ENCODE peak calls at places on chromosomes 5 and 9, in eight cellular contexts. N, E, D, L, S, X, Y and Q are unnamed samples.

GRCh38 chr5:23208959-23209431 is 298.4 kb upstream of the PRDM9 start:
- DNase-seq in L (peak; percentile 15), D (no peak), E (no peak), S (peak; percentile 30), N (peak; percentile 35), Y (no peak), X (peak; percentile 23), Q (no peak)

GRCh38 chr9:115717298-115717697 is 436.3 kb upstream of the PAPPA start:
- DNase-seq in X (peak; percentile 56), L (no peak), E (no peak), S (no peak), Y (no peak), D (no peak), N (no peak), Q (no peak)

GRCh38 chr5:177496111-177497010 is 1.0 kb downstream of the PDLIM7 start:
- DNase-seq in N (no peak), E (no peak), Y (peak; percentile 95), S (no peak), L (peak; percentile 70), X (peak; percentile 94), D (no peak), Q (no peak)

GRCh38 chr5:56479701-56480304 is 246.7 kb upstream of the ANKRD55 start:
- DNase-seq in S (no peak), N (no peak), Y (peak; percentile 34), D (no peak), X (no peak), E (no peak), L (no peak), Q (peak; percentile 47)

GRCh38 chr9:134193912-134194535 is 29.7 kb upstream of the RNU6ATAC start:
- DNase-seq in S (no peak), Y (no peak), E (no peak), N (no peak), D (no peak), L (peak; percentile 2), X (no peak), Q (peak; percentile 27)

GRCh38 chr9:69174645-69175487 is 789 bp downstream of the TJP2 start:
- DNase-seq in L (no peak), S (no peak), D (no peak), N (no peak), X (peak; percentile 98), E (peak; percentile 28), Y (peak; percentile 99), Q (peak; percentile 17)

GRCh38 chr5:78659114-78659513 is 10.5 kb upstream of the LHFPL2 start:
- DNase-seq in S (no peak), L (no peak), Y (no peak), D (no peak), N (no peak), X (no peak), E (no peak), Q (no peak)

GRCh38 chr5:166088389-166089039 is 2202.9 kb upstream of the WWC1 start:
- DNase-seq in L (no peak), N (no peak), X (no peak), Y (no peak), S (no peak), D (no peak), E (no peak), Q (no peak)

GRCh38 chr9:94999832-95000231 is 273.3 kb downstream of the AOPEP start:
- DNase-seq in X (no peak), L (no peak), N (no peak), Y (no peak), S (no peak), E (no peak), D (no peak), Q (no peak)

GRCh38 chr9:114968710-114969109 is 38.3 kb upstream of the TNFSF8 start:
- DNase-seq in D (no peak), X (peak; percentile 17), E (no peak), S (no peak), L (no peak), Y (peak; percentile 34), N (no peak), Q (no peak)

GRCh38 chr5:122091942-122092600 is 14.0 kb upstream of the LOX start:
- DNase-seq in Y (peak; percentile 83), X (peak; percentile 77), S (no peak), N (no peak), D (no peak), E (no peak), L (no peak), Q (no peak)

GRCh38 chr5:39816111-39816834 is 391.5 kb upstream of the DAB2 start:
- DNase-seq in N (no peak), E (no peak), D (no peak), X (no peak), L (no peak), S (no peak), Y (no peak), Q (no peak)

GRCh38 chr9:132439153-132439552 is 29.1 kb downstream of the CFAP77 start:
- DNase-seq in L (no peak), D (no peak), X (no peak), E (no peak), Y (no peak), S (no peak), N (no peak), Q (no peak)

GRCh38 chr5:98031926-98032325 is 741.5 kb upstream of the RGMB start:
- DNase-seq in L (no peak), E (no peak), S (no peak), X (peak; percentile 9), N (no peak), Y (peak; percentile 15), D (no peak), Q (no peak)

GRCh38 chr9:135950135-135950682 is 11.0 kb downstream of the UBAC1 start:
- DNase-seq in D (no peak), L (no peak), S (no peak), E (no peak), N (no peak), X (no peak), Y (no peak), Q (no peak)

GRCh38 chr9:124197177-124198095 is 60.3 kb upstream of the NEK6 start:
- DNase-seq in N (peak; percentile 87), D (no peak), X (no peak), S (no peak), E (no peak), L (no peak), Y (no peak), Q (peak; percentile 66)

GRCh38 chr9:89542461-89543021 is 44.6 kb upstream of the SEMA4D start:
- DNase-seq in X (no peak), S (no peak), L (no peak), D (peak; percentile 47), Y (no peak), N (no peak), E (no peak), Q (no peak)
- H3K27ac ChIP-seq in X (no peak overlapping the region), S (no peak overlapping the region), L (no peak overlapping the region), D (no peak overlapping the region), Y (no peak overlapping the region), N (no peak overlapping the region), E (no peak overlapping the region), Q (no peak overlapping the region)

DNA sequence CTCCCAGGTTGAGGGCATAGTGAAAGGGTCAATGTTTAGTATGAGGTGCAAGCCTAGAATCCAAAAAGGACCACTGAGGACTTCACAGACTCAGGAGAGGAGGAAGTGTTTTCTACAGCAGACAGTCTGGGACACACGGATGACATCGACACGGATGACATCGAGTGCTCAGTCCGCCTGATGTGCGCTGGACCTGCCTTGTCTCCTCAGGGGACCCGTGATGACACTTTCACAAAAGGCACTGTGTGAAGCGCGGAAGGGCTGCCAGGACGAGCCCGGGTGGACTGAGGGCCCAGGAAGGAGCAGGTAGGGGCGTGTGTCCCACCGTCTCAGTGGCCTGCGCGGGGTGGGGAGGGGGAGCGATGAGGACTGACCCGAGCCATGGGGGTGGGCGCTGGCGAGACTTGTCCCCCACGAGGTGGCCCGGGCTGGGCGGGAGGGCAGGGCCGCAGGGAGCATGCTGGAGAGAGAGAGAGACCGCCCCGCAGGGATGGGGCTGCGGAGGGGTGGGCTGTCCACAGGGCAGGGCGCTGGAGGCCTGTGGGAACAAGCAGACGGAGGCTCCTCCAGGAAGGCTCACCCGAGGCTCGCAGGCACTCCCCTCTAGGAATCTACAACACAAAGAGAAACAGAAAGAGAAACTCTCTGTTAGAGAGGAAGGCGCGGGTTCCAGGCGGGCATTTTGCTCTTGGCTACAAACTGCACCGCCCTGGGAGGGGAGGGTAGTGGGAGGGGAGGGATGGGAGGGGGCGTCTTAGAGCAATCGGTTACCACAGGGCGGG is 54.9 kb downstream of the USP20 start:
- DNase-seq in L (no peak), X (no peak), N (peak; percentile 64), S (no peak), D (peak; percentile 72), E (peak; percentile 38), Y (no peak), Q (peak; percentile 55)
- H3K4me3 ChIP-seq in L (no peak overlapping the region), X (no peak overlapping the region), N (peak overlapping the region; percentile 39), S (no peak overlapping the region), D (peak overlapping the region; percentile 33), E (no peak overlapping the region), Y (no peak overlapping the region), Q (peak overlapping the region; percentile 39)

DNA sequence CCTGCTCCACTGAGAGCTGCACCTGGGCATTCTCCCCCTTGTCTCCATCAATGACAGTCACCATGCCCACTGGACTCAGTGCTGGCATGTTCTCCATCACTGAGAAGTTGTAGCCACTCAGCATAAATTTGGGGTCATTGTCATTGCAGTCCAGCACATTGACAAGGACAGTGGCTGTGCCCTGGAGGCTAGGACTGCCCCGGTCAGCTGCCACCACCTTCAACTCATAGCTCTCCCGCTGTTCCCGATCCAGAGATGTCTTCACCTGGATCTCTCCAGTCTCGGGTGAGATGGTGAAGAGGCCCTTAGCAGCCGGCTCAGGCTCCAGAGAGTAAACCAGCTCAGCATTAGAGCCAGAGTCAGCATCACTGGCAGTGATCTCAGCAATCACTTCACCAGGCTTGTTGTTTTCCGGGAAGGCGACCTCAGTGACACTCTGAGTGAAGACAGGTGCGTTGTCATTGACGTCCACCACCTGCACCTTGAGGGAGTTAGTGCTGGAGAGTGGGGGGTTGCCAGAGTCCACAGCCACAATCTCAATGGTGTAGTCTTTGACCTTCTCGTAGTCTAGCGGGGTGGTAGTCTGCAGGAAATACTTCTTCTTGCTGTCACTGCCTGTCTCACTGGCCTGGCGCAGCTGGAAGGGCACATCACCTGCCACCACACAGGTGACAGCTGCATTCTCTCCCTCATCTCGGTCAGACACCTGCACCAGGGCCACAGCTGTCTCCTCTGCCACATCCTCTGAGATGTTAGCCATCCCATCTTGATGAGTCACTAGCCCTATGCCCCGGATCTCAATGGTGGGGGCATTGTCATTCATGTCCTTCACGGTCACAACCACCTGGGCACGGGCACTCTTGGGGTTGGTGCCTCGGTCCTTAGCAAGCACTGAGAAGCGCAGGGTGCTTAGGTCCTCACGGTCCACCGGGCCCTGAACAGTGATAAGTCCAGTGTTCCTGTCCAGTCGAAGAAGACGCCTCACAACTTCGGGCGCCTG is 13.5 kb downstream of the PCDH1 start:
- DNase-seq in Y (no peak), N (no peak), S (no peak), D (no peak), E (no peak), X (no peak), L (no peak), Q (no peak)
- H3K27me3 ChIP-seq in Y (peaks cover 20% of the 10 kb centered on the region), N (peaks cover 11% of the 10 kb centered on the region), S (peaks cover 2% of the 10 kb centered on the region), D (no peaks in the 10 kb centered on the region), E (no peaks in the 10 kb centered on the region), X (peaks cover 42% of the 10 kb centered on the region), L (no peaks in the 10 kb centered on the region), Q (no peaks in the 10 kb centered on the region)

DNA sequence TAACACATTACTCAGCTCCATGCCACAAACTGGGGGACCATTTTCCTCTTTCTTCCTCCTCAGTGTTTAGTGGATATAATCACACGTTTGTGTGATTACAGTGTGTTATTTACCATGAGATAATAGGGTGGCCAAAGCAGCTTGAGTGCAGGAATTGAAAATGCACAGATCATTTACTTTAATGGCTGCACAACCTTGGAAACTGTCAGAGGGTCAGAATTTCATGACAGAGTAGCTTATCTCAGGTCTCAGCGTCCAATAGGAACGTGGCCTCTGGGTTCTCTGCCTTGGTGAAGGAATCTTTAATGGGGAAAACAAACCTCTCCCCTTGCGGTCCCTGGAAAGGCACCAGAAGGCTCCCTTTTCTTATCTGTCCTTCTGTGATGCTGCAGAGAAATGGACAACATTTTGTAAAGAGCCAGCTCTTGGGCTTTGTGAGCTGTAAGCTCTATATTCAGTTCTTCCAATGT is 87.4 kb upstream of the CD180 start:
- DNase-seq in E (no peak), Y (no peak), D (no peak), L (no peak), N (no peak), X (no peak), S (no peak), Q (no peak)
- H3K27ac ChIP-seq in E (no peak overlapping the region), Y (no peak overlapping the region), D (no peak overlapping the region), L (no peak overlapping the region), N (no peak overlapping the region), X (no peak overlapping the region), S (no peak overlapping the region), Q (no peak overlapping the region)